ENCODE peak calls at places on chromosomes 12 and 14, in eight cellular contexts. M is SHP77 treated with DMSO at 0.1 percent for 48 hours; T is pancreas; Y is CD4-positive, alpha-beta T cell; F is midbrain; H is RCC 7860; I is NCI-H2029; W is caudate nucleus. D is an unnamed sample.

GRCh38 chr14:92439551-92440344 is 73.8 kb upstream of the RIN3 start:
- DNase-seq in M (no peak), T (no peak), F (no peak), H (no peak), W (no peak), Y (no peak), I (peak), D (no peak)

GRCh38 chr12:129901256-129901655 is 2.6 kb downstream of the TMEM132D start:
- DNase-seq in H (peak), I (no peak), T (no peak), F (no peak), M (no peak), W (no peak), Y (no peak), D (no peak)

GRCh38 chr14:92309968-92310367 is 13.0 kb upstream of the SLC24A4 start:
- DNase-seq in H (no peak), T (no peak), F (no peak), I (no peak), Y (no peak), M (no peak), W (no peak), D (peak)

GRCh38 chr14:89473979-89474378 is 56.9 kb upstream of the FOXN3 start:
- DNase-seq in M (no peak), Y (no peak), T (no peak), I (no peak), W (no peak), H (no peak), F (no peak), D (no peak)

GRCh38 chr14:69335421-69335820 is 62.7 kb downstream of the ERH start:
- DNase-seq in M (no peak), T (no peak), H (no peak), F (no peak), Y (no peak), I (no peak), W (peak), D (no peak)

GRCh38 chr14:32933623-32933942 is 5.1 kb upstream of the NPAS3 start:
- DNase-seq in T (no peak), I (peak), H (no peak), M (no peak), F (no peak), Y (no peak), W (no peak), D (no peak)

GRCh38 chr14:69387311-69387710 is 10.8 kb downstream of the ERH start:
- DNase-seq in H (no peak), W (no peak), I (no peak), Y (no peak), M (no peak), T (no peak), F (no peak), D (no peak)

GRCh38 chr12:39581592-39581991 is 38.0 kb downstream of the ABCD2 start:
- DNase-seq in T (no peak), W (no peak), Y (no peak), H (no peak), M (no peak), F (no peak), I (no peak), D (no peak)

GRCh38 chr14:22551597-22551982 is 37.4 kb downstream of the DAD1 start:
- DNase-seq in I (no peak), H (no peak), Y (no peak), M (no peak), W (peak), T (no peak), F (no peak), D (peak)

GRCh38 chr12:123227581-123228258 is 5.2 kb downstream of the MPHOSPH9 start:
- DNase-seq in F (no peak), T (no peak), I (no peak), W (no peak), Y (no peak), M (no peak), H (no peak), D (no peak)

GRCh38 chr14:95359974-95360826 is 40.5 kb upstream of the CLMN start:
- DNase-seq in F (peak), M (no peak), Y (no peak), T (peak), I (no peak), W (peak), H (no peak), D (peak)

GRCh38 chr14:37988472-37988871 is 219.2 kb upstream of the SSTR1 start:
- DNase-seq in I (no peak), T (no peak), H (peak), F (no peak), W (no peak), Y (no peak), M (no peak), D (no peak)

GRCh38 chr14:50846171-50846880 is 15.4 kb upstream of the NIN start:
- DNase-seq in Y (no peak), T (no peak), F (no peak), I (no peak), H (peak), W (no peak), M (no peak), D (no peak)

GRCh38 chr12:124856132-124856841 is 7.4 kb downstream of the SCARB1 start:
- DNase-seq in H (no peak), M (no peak), I (no peak), T (no peak), Y (no peak), F (no peak), W (no peak), D (no peak)

GRCh38 chr14:95507174-95507573 is 9.3 kb downstream of the SYNE3 start:
- DNase-seq in M (no peak), H (peak), T (no peak), Y (no peak), I (no peak), W (no peak), F (peak), D (peak)

GRCh38 chr14:59918824-59919581 is 941 bp upstream of the LRRC9 start:
- DNase-seq in T (no peak), I (peak), W (no peak), F (peak), H (no peak), M (peak), Y (no peak), D (no peak)

GRCh38 chr14:35390577-35391387 is 13.8 kb downstream of the NFKBIA start:
- DNase-seq in H (peak), M (peak), I (peak), T (no peak), W (no peak), F (no peak), Y (no peak), D (no peak)

GRCh38 chr12:31742891-31743290 is 14.1 kb upstream of the AMN1 start:
- DNase-seq in Y (no peak), W (no peak), F (no peak), M (no peak), H (no peak), T (no peak), I (no peak), D (no peak)

GRCh38 chr14:60396718-60397343 is 89.0 kb downstream of the C14orf39 start:
- DNase-seq in W (no peak), F (no peak), M (no peak), T (no peak), I (no peak), H (no peak), Y (no peak), D (no peak)

GRCh38 chr14:104371031-104371430 is 208.5 kb upstream of the C14orf180 start:
- DNase-seq in I (no peak), F (no peak), H (no peak), Y (no peak), W (no peak), M (no peak), T (no peak), D (no peak)

GRCh38 chr14:19800282-19801117 is 3.1 kb upstream of the OR4N2 start:
- DNase-seq in W (peak), M (peak), H (no peak), T (no peak), F (peak), I (no peak), Y (no peak), D (peak)

GRCh38 chr12:68428724-68429580 is 96.8 kb upstream of the MDM1 start:
- DNase-seq in Y (no peak), M (no peak), I (no peak), T (no peak), W (no peak), F (no peak), H (peak), D (no peak)

GRCh38 chr12:65779091-65779642 is 45.1 kb upstream of the HMGA2 start:
- DNase-seq in T (no peak), W (no peak), H (peak), M (no peak), I (no peak), Y (no peak), F (no peak), D (no peak)

GRCh38 chr14:94113490-94113889 is 3.0 kb downstream of the IFI27 start:
- DNase-seq in Y (no peak), I (peak), H (no peak), W (no peak), T (peak), F (no peak), M (peak), D (no peak)

GRCh38 chr12:116582610-116583009 is 23.4 kb downstream of the MAP1LC3B2 start:
- DNase-seq in W (no peak), I (no peak), F (no peak), T (no peak), H (no peak), M (no peak), Y (no peak), D (no peak)

GRCh38 chr12:88328056-88328455 is 185.9 kb downstream of the TMTC3 start:
- DNase-seq in I (no peak), T (no peak), W (no peak), H (no peak), Y (no peak), F (no peak), M (no peak), D (no peak)

GRCh38 chr12:88469136-88469535 is 111.1 kb downstream of the KITLG start:
- DNase-seq in H (no peak), Y (no peak), T (no peak), W (no peak), I (no peak), F (no peak), M (no peak), D (no peak)